ENCODE peak calls at places on chromosomes 4 and X, in ten cellular contexts. One of them, this sample, is unnamed.
A peak's percentile ranks its signal among the peaks of the same experiment; 100 is the strongest.

GRCh38 chrX:153460826-153461225 is 9.6 kb downstream of the HAUS7 start:
- DNase-seq in dermis blood vessel endothelial cell: peak; percentile 71
- DNase-seq in omental fat pad: no peak
- DNase-seq in BJ: no peak
- DNase-seq in ACHN: peak; percentile 14
- DNase-seq in substantia nigra: no peak
- DNase-seq in AML-193: peak; percentile 19
- DNase-seq in stimulated activated CD4-positive, alpha-beta T cell treated with anti-CD3 and anti-CD28 coated beads, Interleukin-12 subunit alpha, Interleukin-12 subunit beta, amount 100 ng/mL, for 4 hours: peak; percentile 40
- DNase-seq in neural crest cell: peak; percentile 61
- DNase-seq in activated effector memory CD4-positive, alpha-beta T cell treated with anti-CD3 and anti-CD28 coated beads, Interleukin-2, amount 50 U/mL, for 16 hours: peak; percentile 81
- DNase-seq in this sample: peak; percentile 44

GRCh38 chr4:112889619-112890294 is 159.7 kb upstream of the ANK2 start:
- DNase-seq in dermis blood vessel endothelial cell: no peak
- DNase-seq in omental fat pad: no peak
- DNase-seq in BJ: peak; percentile 50
- DNase-seq in ACHN: peak; percentile 16
- DNase-seq in substantia nigra: no peak
- DNase-seq in AML-193: no peak
- DNase-seq in stimulated activated CD4-positive, alpha-beta T cell treated with anti-CD3 and anti-CD28 coated beads, Interleukin-12 subunit alpha, Interleukin-12 subunit beta, amount 100 ng/mL, for 4 hours: no peak
- DNase-seq in neural crest cell: no peak
- DNase-seq in activated effector memory CD4-positive, alpha-beta T cell treated with anti-CD3 and anti-CD28 coated beads, Interleukin-2, amount 50 U/mL, for 16 hours: no peak
- DNase-seq in this sample: peak; percentile 26

GRCh38 chr4:145782756-145783155 is 102.8 kb downstream of the C4orf51 start:
- DNase-seq in dermis blood vessel endothelial cell: peak; percentile 66
- DNase-seq in omental fat pad: no peak
- DNase-seq in BJ: no peak
- DNase-seq in ACHN: no peak
- DNase-seq in substantia nigra: no peak
- DNase-seq in AML-193: no peak
- DNase-seq in stimulated activated CD4-positive, alpha-beta T cell treated with anti-CD3 and anti-CD28 coated beads, Interleukin-12 subunit alpha, Interleukin-12 subunit beta, amount 100 ng/mL, for 4 hours: no peak
- DNase-seq in neural crest cell: no peak
- DNase-seq in activated effector memory CD4-positive, alpha-beta T cell treated with anti-CD3 and anti-CD28 coated beads, Interleukin-2, amount 50 U/mL, for 16 hours: no peak
- DNase-seq in this sample: no peak

GRCh38 chr4:89493367-89493766 is 185.8 kb upstream of the GPRIN3 start:
- DNase-seq in dermis blood vessel endothelial cell: no peak
- DNase-seq in omental fat pad: no peak
- DNase-seq in BJ: no peak
- DNase-seq in ACHN: no peak
- DNase-seq in substantia nigra: no peak
- DNase-seq in AML-193: no peak
- DNase-seq in stimulated activated CD4-positive, alpha-beta T cell treated with anti-CD3 and anti-CD28 coated beads, Interleukin-12 subunit alpha, Interleukin-12 subunit beta, amount 100 ng/mL, for 4 hours: no peak
- DNase-seq in neural crest cell: no peak
- DNase-seq in activated effector memory CD4-positive, alpha-beta T cell treated with anti-CD3 and anti-CD28 coated beads, Interleukin-2, amount 50 U/mL, for 16 hours: no peak
- DNase-seq in this sample: no peak

GRCh38 chrX:46279925-46280313 is 265.3 kb downstream of the ZNF674 start:
- DNase-seq in dermis blood vessel endothelial cell: peak; percentile 45
- DNase-seq in omental fat pad: no peak
- DNase-seq in BJ: no peak
- DNase-seq in ACHN: no peak
- DNase-seq in substantia nigra: no peak
- DNase-seq in AML-193: no peak
- DNase-seq in stimulated activated CD4-positive, alpha-beta T cell treated with anti-CD3 and anti-CD28 coated beads, Interleukin-12 subunit alpha, Interleukin-12 subunit beta, amount 100 ng/mL, for 4 hours: no peak
- DNase-seq in neural crest cell: no peak
- DNase-seq in activated effector memory CD4-positive, alpha-beta T cell treated with anti-CD3 and anti-CD28 coated beads, Interleukin-2, amount 50 U/mL, for 16 hours: no peak
- DNase-seq in this sample: no peak

GRCh38 chr4:147843162-147843561 is 111.3 kb downstream of the ARHGAP10 start:
- DNase-seq in dermis blood vessel endothelial cell: peak; percentile 30
- DNase-seq in omental fat pad: no peak
- DNase-seq in BJ: no peak
- DNase-seq in ACHN: peak; percentile 31
- DNase-seq in substantia nigra: no peak
- DNase-seq in AML-193: no peak
- DNase-seq in stimulated activated CD4-positive, alpha-beta T cell treated with anti-CD3 and anti-CD28 coated beads, Interleukin-12 subunit alpha, Interleukin-12 subunit beta, amount 100 ng/mL, for 4 hours: no peak
- DNase-seq in neural crest cell: no peak
- DNase-seq in activated effector memory CD4-positive, alpha-beta T cell treated with anti-CD3 and anti-CD28 coated beads, Interleukin-2, amount 50 U/mL, for 16 hours: no peak
- DNase-seq in this sample: no peak

GRCh38 chr4:107689912-107690587 is 30.0 kb downstream of the PAPSS1 start:
- DNase-seq in dermis blood vessel endothelial cell: peak; percentile 63
- DNase-seq in omental fat pad: no peak
- DNase-seq in BJ: peak; percentile 52
- DNase-seq in ACHN: peak; percentile 77
- DNase-seq in substantia nigra: no peak
- DNase-seq in AML-193: no peak
- DNase-seq in stimulated activated CD4-positive, alpha-beta T cell treated with anti-CD3 and anti-CD28 coated beads, Interleukin-12 subunit alpha, Interleukin-12 subunit beta, amount 100 ng/mL, for 4 hours: no peak
- DNase-seq in neural crest cell: no peak
- DNase-seq in activated effector memory CD4-positive, alpha-beta T cell treated with anti-CD3 and anti-CD28 coated beads, Interleukin-2, amount 50 U/mL, for 16 hours: no peak
- DNase-seq in this sample: no peak

GRCh38 chr4:1285790-1286553 is 3.7 kb upstream of the MAEA start:
- DNase-seq in dermis blood vessel endothelial cell: peak; percentile 39
- DNase-seq in omental fat pad: no peak
- DNase-seq in BJ: no peak
- DNase-seq in ACHN: peak; percentile 25
- DNase-seq in substantia nigra: no peak
- DNase-seq in AML-193: no peak
- DNase-seq in stimulated activated CD4-positive, alpha-beta T cell treated with anti-CD3 and anti-CD28 coated beads, Interleukin-12 subunit alpha, Interleukin-12 subunit beta, amount 100 ng/mL, for 4 hours: no peak
- DNase-seq in neural crest cell: no peak
- DNase-seq in activated effector memory CD4-positive, alpha-beta T cell treated with anti-CD3 and anti-CD28 coated beads, Interleukin-2, amount 50 U/mL, for 16 hours: peak; percentile 76
- DNase-seq in this sample: no peak

GRCh38 chrX:51894697-51895336 is 1.4 kb downstream of the MAGED1 start:
- DNase-seq in dermis blood vessel endothelial cell: peak; percentile 32
- DNase-seq in omental fat pad: no peak
- DNase-seq in BJ: no peak
- DNase-seq in ACHN: no peak
- DNase-seq in substantia nigra: peak; percentile 1
- DNase-seq in AML-193: no peak
- DNase-seq in stimulated activated CD4-positive, alpha-beta T cell treated with anti-CD3 and anti-CD28 coated beads, Interleukin-12 subunit alpha, Interleukin-12 subunit beta, amount 100 ng/mL, for 4 hours: no peak
- DNase-seq in neural crest cell: no peak
- DNase-seq in activated effector memory CD4-positive, alpha-beta T cell treated with anti-CD3 and anti-CD28 coated beads, Interleukin-2, amount 50 U/mL, for 16 hours: no peak
- DNase-seq in this sample: peak; percentile 5

GRCh38 chrX:68917799-68918198 is 89.0 kb downstream of the EFNB1 start:
- DNase-seq in dermis blood vessel endothelial cell: no peak
- DNase-seq in omental fat pad: no peak
- DNase-seq in BJ: no peak
- DNase-seq in ACHN: no peak
- DNase-seq in substantia nigra: no peak
- DNase-seq in AML-193: no peak
- DNase-seq in stimulated activated CD4-positive, alpha-beta T cell treated with anti-CD3 and anti-CD28 coated beads, Interleukin-12 subunit alpha, Interleukin-12 subunit beta, amount 100 ng/mL, for 4 hours: no peak
- DNase-seq in neural crest cell: no peak
- DNase-seq in activated effector memory CD4-positive, alpha-beta T cell treated with anti-CD3 and anti-CD28 coated beads, Interleukin-2, amount 50 U/mL, for 16 hours: no peak
- DNase-seq in this sample: no peak

GRCh38 chr4:54908744-54909143 is 216.7 kb downstream of the KDR start:
- DNase-seq in dermis blood vessel endothelial cell: no peak
- DNase-seq in omental fat pad: no peak
- DNase-seq in BJ: no peak
- DNase-seq in ACHN: no peak
- DNase-seq in substantia nigra: no peak
- DNase-seq in AML-193: no peak
- DNase-seq in stimulated activated CD4-positive, alpha-beta T cell treated with anti-CD3 and anti-CD28 coated beads, Interleukin-12 subunit alpha, Interleukin-12 subunit beta, amount 100 ng/mL, for 4 hours: no peak
- DNase-seq in neural crest cell: no peak
- DNase-seq in activated effector memory CD4-positive, alpha-beta T cell treated with anti-CD3 and anti-CD28 coated beads, Interleukin-2, amount 50 U/mL, for 16 hours: no peak
- DNase-seq in this sample: no peak

GRCh38 chrX:15947648-15948317 is 93.2 kb upstream of the AP1S2 start:
- DNase-seq in dermis blood vessel endothelial cell: peak; percentile 52
- DNase-seq in omental fat pad: no peak
- DNase-seq in BJ: peak; percentile 27
- DNase-seq in ACHN: peak; percentile 34
- DNase-seq in substantia nigra: no peak
- DNase-seq in AML-193: no peak
- DNase-seq in stimulated activated CD4-positive, alpha-beta T cell treated with anti-CD3 and anti-CD28 coated beads, Interleukin-12 subunit alpha, Interleukin-12 subunit beta, amount 100 ng/mL, for 4 hours: no peak
- DNase-seq in neural crest cell: no peak
- DNase-seq in activated effector memory CD4-positive, alpha-beta T cell treated with anti-CD3 and anti-CD28 coated beads, Interleukin-2, amount 50 U/mL, for 16 hours: no peak
- DNase-seq in this sample: no peak

GRCh38 chrX:8731579-8732395 is at the start of gene ANOS1:
- DNase-seq in dermis blood vessel endothelial cell: no peak
- DNase-seq in omental fat pad: no peak
- DNase-seq in BJ: no peak
- DNase-seq in ACHN: peak; percentile 27
- DNase-seq in substantia nigra: peak; percentile 69
- DNase-seq in AML-193: no peak
- DNase-seq in stimulated activated CD4-positive, alpha-beta T cell treated with anti-CD3 and anti-CD28 coated beads, Interleukin-12 subunit alpha, Interleukin-12 subunit beta, amount 100 ng/mL, for 4 hours: no peak
- DNase-seq in neural crest cell: peak; percentile 80
- DNase-seq in activated effector memory CD4-positive, alpha-beta T cell treated with anti-CD3 and anti-CD28 coated beads, Interleukin-2, amount 50 U/mL, for 16 hours: no peak
- DNase-seq in this sample: no peak